ENCODE peak calls at places on chromosome 9, in four cellular contexts. Y is PC-9, H is stomach, T is spleen. M is an unnamed sample.

GRCh38 chr9:117987945-117988344 is 283.7 kb downstream of the TLR4 start:
- DNase-seq in Y (no peak), H (no peak), T (no peak), M (no peak)

GRCh38 chr9:82152181-82152580 is 163.6 kb downstream of the SPATA31D1 start:
- DNase-seq in Y (no peak), H (no peak), T (no peak), M (no peak)

GRCh38 chr9:2755285-2755684 is 38.0 kb downstream of the KCNV2 start:
- DNase-seq in Y (no peak), H (no peak), T (no peak), M (no peak)

GRCh38 chr9:21605489-21605931 is 123.4 kb upstream of the IFNE start:
- DNase-seq in Y (no peak), H (no peak), T (no peak), M (no peak)

GRCh38 chr9:16031971-16032370 is 479.1 kb downstream of the CCDC171 start:
- DNase-seq in Y (no peak), H (no peak), T (no peak), M (no peak)

GRCh38 chr9:73074176-73074708 is 77.4 kb upstream of the ANXA1 start:
- DNase-seq in Y (no peak), H (no peak), T (no peak), M (no peak)

GRCh38 chr9:116959775-116960174 is 272.7 kb downstream of the TRIM32 start:
- DNase-seq in Y (no peak), H (no peak), T (no peak), M (peak; percentile 20)

GRCh38 chr9:112925058-112925641 is 34.5 kb upstream of the SLC46A2 start:
- DNase-seq in Y (peak; percentile 38), H (no peak), T (no peak), M (no peak)

DNA sequence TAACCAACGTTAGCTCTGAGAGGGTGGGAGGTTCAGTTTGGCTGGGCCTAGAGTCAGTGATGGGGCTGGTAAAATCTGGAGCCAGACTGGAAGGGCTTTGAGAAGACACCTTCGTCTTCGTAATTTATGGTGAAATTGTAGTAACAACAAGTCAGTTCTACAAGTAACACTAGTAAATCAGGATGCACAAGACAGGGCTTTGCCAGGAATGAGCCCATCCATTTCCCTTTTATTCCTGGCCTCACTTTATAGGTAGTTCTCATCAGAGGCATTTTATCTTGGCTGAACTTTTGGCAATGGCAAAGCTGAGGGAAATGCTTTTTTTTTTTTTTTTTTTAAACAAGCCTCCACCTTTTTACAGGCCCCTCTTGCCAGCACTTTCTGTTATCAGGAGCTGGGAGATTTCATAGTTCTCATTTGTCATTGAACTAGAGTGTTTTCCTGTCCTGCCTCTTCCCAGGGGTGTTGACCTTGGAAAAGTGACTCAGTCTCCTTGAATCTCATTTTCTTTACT is 110.5 kb upstream of the KLF4 start:
- DNase-seq in Y (no peak), H (no peak), T (no peak), M (no peak)
- H3K27ac ChIP-seq in Y (no peak overlapping the region), H (peak overlapping the region; percentile 29), T (peak overlapping the region; percentile 56), M (no peak overlapping the region)

DNA sequence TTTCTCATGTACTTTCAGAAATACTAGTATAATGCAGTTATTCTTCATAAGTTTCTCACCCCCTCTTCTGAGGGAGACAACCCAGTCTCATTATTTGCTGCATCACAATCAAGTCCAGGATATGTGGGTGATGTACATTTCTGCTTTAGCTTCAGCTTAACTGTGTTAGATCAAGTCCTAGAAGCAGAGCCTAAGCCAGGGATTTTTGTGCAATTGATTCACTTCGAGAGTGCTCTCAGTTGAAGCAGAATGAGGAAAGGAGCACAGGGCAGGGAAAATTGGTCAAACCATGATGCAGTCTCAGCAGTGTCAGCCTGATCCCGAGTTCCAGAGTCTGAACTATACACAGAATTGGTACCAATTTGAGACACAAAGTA is 15.1 kb downstream of the HNRNPK start:
- DNase-seq in Y (no peak), H (no peak), T (no peak), M (no peak)
- H3K27ac ChIP-seq in Y (peak overlapping the region; percentile 73), H (peak overlapping the region; percentile 4), T (peak overlapping the region; percentile 43), M (no peak overlapping the region)

GRCh38 chr9:38385896-38386295 is 6.6 kb upstream of the ALDH1B1 start:
- DNase-seq in Y (no peak), H (no peak), T (no peak), M (no peak)
- H3K27ac ChIP-seq in Y (no peak overlapping the region), H (peak overlapping the region; percentile 8), T (no peak overlapping the region), M (no peak overlapping the region)

GRCh38 chr9:35687306-35687705 is 2.4 kb downstream of the TPM2 start:
- DNase-seq in Y (no peak), H (no peak), T (no peak), M (no peak)

GRCh38 chr9:35689351-35689600 is 449 bp downstream of the TPM2 start:
- DNase-seq in Y (no peak), H (no peak), T (no peak), M (no peak)

GRCh38 chr9:35687972-35688557 is 1.7 kb downstream of the TPM2 start:
- DNase-seq in Y (no peak), H (no peak), T (no peak), M (no peak)

GRCh38 chr9:35689601-35690446 is at the start of gene TPM2:
- DNase-seq in Y (no peak), H (peak; percentile 37), T (no peak), M (peak; percentile 54)

GRCh38 chr9:35688558-35689350 is 971 bp downstream of the TPM2 start:
- DNase-seq in Y (peak; percentile 77), H (no peak), T (no peak), M (peak; percentile 75)
- H3K27ac ChIP-seq in Y (peak overlapping the region; percentile 75), H (peak overlapping the region; percentile 95), T (peak overlapping the region; percentile 90), M (peak overlapping the region; percentile 35)

GRCh38 chr9:69293186-69293585 is 31.8 kb upstream of the ENTREP1 start:
- DNase-seq in Y (peak; percentile 65), H (no peak), T (no peak), M (peak; percentile 37)

GRCh38 chr9:69295872-69296562 is 29.0 kb upstream of the ENTREP1 start:
- DNase-seq in Y (no peak), H (no peak), T (no peak), M (no peak)

GRCh38 chr9:69297300-69297980 is 27.6 kb upstream of the ENTREP1 start:
- DNase-seq in Y (no peak), H (no peak), T (no peak), M (no peak)

DNA sequence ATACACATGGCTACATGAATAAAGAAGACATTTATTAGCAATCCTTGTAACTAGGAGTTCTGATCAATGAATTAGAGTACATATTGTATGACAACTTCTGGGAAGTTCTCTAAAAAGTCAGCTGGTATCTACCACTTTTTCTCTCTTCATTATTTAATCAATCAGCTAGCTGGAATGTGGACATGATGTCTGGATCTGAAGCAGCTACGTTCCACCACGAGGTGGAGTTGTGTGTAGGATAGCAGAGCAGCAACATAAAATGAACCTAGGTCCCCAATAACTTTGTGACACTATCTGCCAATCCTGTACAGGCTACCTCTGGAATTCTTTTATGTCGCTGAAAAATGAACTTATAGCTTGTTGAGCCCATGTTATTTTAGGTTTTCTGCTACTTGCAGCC is 32.9 kb upstream of the ENTREP1 start:
- DNase-seq in Y (no peak), H (no peak), T (no peak), M (no peak)
- H3K27ac ChIP-seq in Y (no peak overlapping the region), H (no peak overlapping the region), T (no peak overlapping the region), M (no peak overlapping the region)

GRCh38 chr9:114315723-114316363 is 7.1 kb upstream of the ORM1 start:
- DNase-seq in Y (no peak), H (peak; percentile 4), T (peak; percentile 50), M (no peak)

GRCh38 chr9:114316605-114317230 is 6.2 kb upstream of the ORM1 start:
- DNase-seq in Y (no peak), H (peak; percentile 18), T (no peak), M (no peak)

GRCh38 chr9:114319147-114319546 is 3.8 kb upstream of the ORM1 start:
- DNase-seq in Y (no peak), H (no peak), T (peak; percentile 9), M (no peak)

GRCh38 chr9:114317665-114318357 is 5.1 kb upstream of the ORM1 start:
- DNase-seq in Y (no peak), H (no peak), T (peak; percentile 16), M (no peak)

GRCh38 chr9:114318416-114318815 is 4.5 kb upstream of the ORM1 start:
- DNase-seq in Y (no peak), H (no peak), T (no peak), M (no peak)
- H3K27ac ChIP-seq in Y (no peak overlapping the region), H (no peak overlapping the region), T (peak overlapping the region; percentile 74), M (no peak overlapping the region)

M was measured in foreskin keratinocyte.